ENCODE peak calls at places on chromosomes 5 and 9, in five cellular contexts. V, Y, B, J and I are unnamed samples.

GRCh38 chr9:96655198-96655851 is at the start of gene PRXL2C:
- DNase-seq in V (peak; percentile 83), Y (peak; percentile 75), B (peak; percentile 81), J (peak; percentile 88), I (peak; percentile 38)

GRCh38 chr9:2414465-2414864 is 207.1 kb upstream of the VLDLR start:
- DNase-seq in V (no peak), Y (no peak), B (no peak), J (no peak), I (no peak)

GRCh38 chr9:115035872-115036612 is 81.9 kb downstream of the TNC start:
- DNase-seq in V (no peak), Y (peak; percentile 80), B (no peak), J (no peak), I (no peak)

GRCh38 chr5:50302815-50303490 is 138.1 kb downstream of the EMB start:
- DNase-seq in V (no peak), Y (peak; percentile 71), B (no peak), J (no peak), I (no peak)

GRCh38 chr9:132094314-132094791 is 14.7 kb upstream of the MED27 start:
- DNase-seq in V (no peak), Y (no peak), B (no peak), J (no peak), I (no peak)

GRCh38 chr5:179191506-179192184 is 131.5 kb downstream of the ZNF354C start:
- DNase-seq in V (no peak), Y (no peak), B (no peak), J (no peak), I (no peak)

GRCh38 chr9:84668204-84669007 is 1.1 kb upstream of the NTRK2 start:
- DNase-seq in V (peak; percentile 53), Y (peak; percentile 83), B (no peak), J (peak; percentile 83), I (peak; percentile 63)

GRCh38 chr5:127871448-127872153 is 168.4 kb downstream of the CCDC192 start:
- DNase-seq in V (no peak), Y (peak; percentile 22), B (no peak), J (no peak), I (no peak)

GRCh38 chr5:93422652-93423332 is 158.2 kb downstream of the NR2F1-AS1 start:
- DNase-seq in V (no peak), Y (no peak), B (no peak), J (no peak), I (no peak)

GRCh38 chr9:106883626-106884190 is 20.7 kb downstream of the ZNF462 start:
- DNase-seq in V (no peak), Y (no peak), B (no peak), J (no peak), I (no peak)

GRCh38 chr9:137276757-137277328 is 683 bp upstream of the TOR4A start:
- DNase-seq in V (peak; percentile 57), Y (no peak), B (no peak), J (peak; percentile 91), I (no peak)

GRCh38 chr5:40385544-40385943 is 294.2 kb upstream of the PTGER4 start:
- DNase-seq in V (no peak), Y (peak; percentile 91), B (no peak), J (no peak), I (no peak)

GRCh38 chr9:93945400-93946337 is 9.5 kb downstream of the BARX1 start:
- DNase-seq in V (no peak), Y (no peak), B (no peak), J (no peak), I (no peak)

GRCh38 chr5:36214434-36214833 is 27.3 kb downstream of the NADK2 start:
- DNase-seq in V (no peak), Y (no peak), B (no peak), J (no peak), I (no peak)

GRCh38 chr9:130718576-130718975 is 25.0 kb downstream of the EXOSC2 start:
- DNase-seq in V (no peak), Y (no peak), B (no peak), J (no peak), I (no peak)

GRCh38 chr5:62568800-62569432 is 9.7 kb upstream of the LRRC70 start:
- DNase-seq in V (no peak), Y (no peak), B (no peak), J (no peak), I (no peak)

GRCh38 chr5:122751293-122751753 is 23.6 kb upstream of the SNX2 start:
- DNase-seq in V (no peak), Y (peak; percentile 72), B (no peak), J (no peak), I (no peak)

GRCh38 chr5:171738501-171738900 is 47.1 kb upstream of the SMIM23 start:
- DNase-seq in V (no peak), Y (no peak), B (no peak), J (no peak), I (no peak)

GRCh38 chr5:124692324-124692723 is 54.1 kb downstream of the ZNF608 start:
- DNase-seq in V (no peak), Y (no peak), B (no peak), J (no peak), I (no peak)

GRCh38 chr5:36450229-36451024 is 148.7 kb upstream of the RANBP3L start:
- DNase-seq in V (no peak), Y (peak; percentile 52), B (no peak), J (no peak), I (no peak)

GRCh38 chr5:141366016-141366896 is 2.3 kb downstream of the PCDHGA5 start:
- DNase-seq in V (no peak), Y (no peak), B (no peak), J (no peak), I (no peak)

GRCh38 chr5:9869616-9870288 is 239.6 kb upstream of the TAS2R1 start:
- DNase-seq in V (no peak), Y (peak; percentile 59), B (no peak), J (no peak), I (no peak)

GRCh38 chr9:69325409-69326212 is 596 bp downstream of the ENTREP1 start:
- DNase-seq in V (peak; percentile 37), Y (no peak), B (no peak), J (peak; percentile 50), I (no peak)

GRCh38 chr9:77830618-77831285 is 182.6 kb upstream of the GNA14 start:
- DNase-seq in V (no peak), Y (no peak), B (no peak), J (no peak), I (no peak)

GRCh38 chr5:83077662-83078261 is 415 bp downstream of the XRCC4 start:
- DNase-seq in V (no peak), Y (peak; percentile 20), B (no peak), J (no peak), I (no peak)

GRCh38 chr9:137970098-137970497 is 92.5 kb downstream of the CACNA1B start:
- DNase-seq in V (no peak), Y (no peak), B (no peak), J (no peak), I (no peak)

GRCh38 chr5:147234825-147235635 is at the start of gene STK32A:
- DNase-seq in V (peak; percentile 89), Y (no peak), B (no peak), J (peak; percentile 79), I (no peak)

GRCh38 chr5:59716029-59716428 is 177.5 kb downstream of the PDE4D start:
- DNase-seq in V (no peak), Y (no peak), B (no peak), J (no peak), I (no peak)

GRCh38 chr5:132298305-132298704 is 4.1 kb downstream of the SLC22A4 start:
- DNase-seq in V (no peak), Y (no peak), B (no peak), J (no peak), I (no peak)

GRCh38 chr5:169788168-169788567 is 151.1 kb downstream of the DOCK2 start:
- DNase-seq in V (no peak), Y (peak; percentile 34), B (no peak), J (no peak), I (no peak)

DNA sequence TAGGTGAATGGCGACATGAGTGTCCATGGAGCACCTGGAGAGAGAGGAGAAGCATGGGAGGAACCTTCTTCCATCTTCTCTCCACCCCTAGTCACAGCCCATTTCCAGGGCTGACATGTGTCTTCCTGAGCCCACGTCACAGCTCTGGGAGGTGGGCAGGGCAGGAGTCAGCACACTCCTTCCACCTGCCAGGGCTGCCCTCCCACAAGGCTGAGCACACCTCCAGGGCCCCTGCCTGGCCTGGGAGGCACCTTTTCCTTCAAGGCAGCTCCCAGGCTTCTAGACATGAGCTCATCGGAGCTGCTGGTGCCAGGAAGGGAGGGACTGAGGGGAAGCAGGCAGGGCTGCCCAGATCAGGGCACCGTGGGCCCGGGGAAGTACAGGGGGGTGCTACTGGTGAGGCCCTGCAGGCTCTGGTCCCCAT is 13.6 kb upstream of the SYNPO start:
- DNase-seq in V (peak; percentile 92), Y (no peak), B (no peak), J (peak; percentile 57), I (no peak)
- H3K27ac ChIP-seq in V (peak overlapping the region; percentile 69), Y (no peak overlapping the region), B (no peak overlapping the region), J (peak overlapping the region; percentile 76), I (no peak overlapping the region)

GRCh38 chr5:173452098-173452497 is 123.9 kb upstream of the STC2 start:
- DNase-seq in V (no peak), Y (no peak), B (no peak), J (no peak), I (no peak)
- H3K27ac ChIP-seq in V (no peak overlapping the region), Y (no peak overlapping the region), B (no peak overlapping the region), J (no peak overlapping the region), I (no peak overlapping the region)

GRCh38 chr9:74887041-74887980 is at the start of gene TRPM6:
- DNase-seq in V (peak; percentile 79), Y (peak; percentile 59), B (peak; percentile 13), J (peak; percentile 75), I (no peak)
- H3K27ac ChIP-seq in V (no peak within 1 kb of the TSS), Y (peak within 1 kb of the TSS; percentile 51), B (no peak within 1 kb of the TSS), J (no peak within 1 kb of the TSS), I (no peak within 1 kb of the TSS)

GRCh38 chr9:136108648-136109266 is 9.9 kb downstream of the TMEM250 start:
- DNase-seq in V (no peak), Y (no peak), B (no peak), J (no peak), I (no peak)

GRCh38 chr9:136110082-136111061 is 8.3 kb downstream of the TMEM250 start:
- DNase-seq in V (no peak), Y (no peak), B (peak; percentile 31), J (peak; percentile 56), I (no peak)

GRCh38 chr9:136107953-136108647 is 10.6 kb downstream of the TMEM250 start:
- DNase-seq in V (no peak), Y (peak; percentile 89), B (no peak), J (no peak), I (peak; percentile 30)

GRCh38 chr9:136111190-136111589 is 7.5 kb downstream of the TMEM250 start:
- DNase-seq in V (no peak), Y (no peak), B (no peak), J (no peak), I (no peak)

DNA sequence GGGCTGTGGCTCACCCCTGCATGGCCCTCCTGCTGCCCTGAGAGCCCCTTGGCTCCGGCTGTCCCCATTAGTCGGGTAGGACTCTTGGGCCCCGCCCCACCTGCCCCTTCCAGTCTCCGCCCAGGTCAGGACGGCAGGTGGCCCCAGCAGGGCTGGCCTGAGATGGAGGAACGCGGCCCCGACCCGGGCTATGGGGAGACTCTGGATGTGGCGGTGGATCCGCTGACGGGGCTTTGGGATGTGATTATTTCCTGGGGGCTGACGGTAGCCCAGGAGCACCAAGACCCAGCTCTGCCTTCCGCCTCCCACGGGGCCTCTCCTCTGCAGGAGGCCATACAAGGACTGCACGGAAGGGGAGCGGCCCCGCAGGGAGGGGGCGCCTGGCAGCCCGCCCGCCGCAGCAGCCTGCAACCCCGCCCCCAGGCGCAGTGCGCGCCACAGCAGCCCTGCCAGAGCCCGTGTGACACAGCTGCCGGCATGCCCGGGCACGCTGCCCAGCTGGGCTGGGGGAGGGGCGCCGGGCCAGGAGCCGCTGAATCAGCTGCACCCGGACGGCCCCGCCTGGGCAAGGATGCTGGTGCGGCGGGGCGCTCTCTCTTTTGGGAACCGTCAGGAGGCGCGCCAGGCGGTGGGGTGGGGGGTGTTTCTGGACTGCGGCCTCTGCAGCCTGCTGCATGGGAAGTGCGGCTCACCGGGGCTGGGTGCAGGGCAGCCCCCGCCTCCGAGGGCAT is 9.2 kb downstream of the TMEM250 start:
- DNase-seq in V (peak; percentile 84), Y (peak; percentile 95), B (peak; percentile 91), J (peak; percentile 95), I (peak; percentile 88)
- H3K27ac ChIP-seq in V (peak overlapping the region; percentile 74), Y (peak overlapping the region; percentile 97), B (peak overlapping the region; percentile 61), J (no peak overlapping the region), I (peak overlapping the region; percentile 76)